ENCODE peak calls at places on chromosome 14, in five cellular contexts. One of them, this sample, is unnamed.

GRCh38 chr14:72952171-72952570 is 25.9 kb downstream of the DCAF4 start:
- DNase-seq in right lobe of liver: no peak
- DNase-seq in body of pancreas: no peak
- DNase-seq in A549: no peak
- DNase-seq in sigmoid colon: no peak
- DNase-seq in this sample: no peak

GRCh38 chr14:32435411-32435810 is 106.3 kb downstream of the AKAP6 start:
- DNase-seq in A549: no peak
- DNase-seq in right lobe of liver: no peak
- DNase-seq in sigmoid colon: no peak
- DNase-seq in body of pancreas: no peak
- DNase-seq in this sample: no peak

GRCh38 chr14:35122696-35123387 is 490 bp downstream of the PRORP start:
- DNase-seq in body of pancreas: no peak
- DNase-seq in right lobe of liver: no peak
- DNase-seq in A549: no peak
- DNase-seq in sigmoid colon: no peak
- DNase-seq in this sample: no peak

GRCh38 chr14:105056303-105056831 is 8.9 kb downstream of the GPR132 start:
- DNase-seq in sigmoid colon: no peak
- DNase-seq in A549: no peak
- DNase-seq in body of pancreas: no peak
- DNase-seq in right lobe of liver: no peak
- DNase-seq in this sample: no peak

GRCh38 chr14:73180385-73180805 is 44.1 kb downstream of the PSEN1 start:
- DNase-seq in body of pancreas: peak; percentile 46
- DNase-seq in sigmoid colon: no peak
- DNase-seq in right lobe of liver: no peak
- DNase-seq in A549: peak; percentile 42
- DNase-seq in this sample: peak; percentile 89

GRCh38 chr14:92461891-92462290 is 51.7 kb upstream of the RIN3 start:
- DNase-seq in body of pancreas: no peak
- DNase-seq in sigmoid colon: no peak
- DNase-seq in A549: no peak
- DNase-seq in right lobe of liver: no peak
- DNase-seq in this sample: no peak

GRCh38 chr14:102805454-102805891 is 28.2 kb downstream of the TRAF3 start:
- DNase-seq in A549: no peak
- DNase-seq in sigmoid colon: no peak
- DNase-seq in body of pancreas: no peak
- DNase-seq in right lobe of liver: no peak
- DNase-seq in this sample: peak; percentile 75

GRCh38 chr14:103699901-103700752 is 15.1 kb downstream of the XRCC3 start:
- DNase-seq in A549: no peak
- DNase-seq in sigmoid colon: no peak
- DNase-seq in right lobe of liver: no peak
- DNase-seq in body of pancreas: no peak
- DNase-seq in this sample: no peak

GRCh38 chr14:79630561-79630960 is 580.7 kb downstream of the DIO2 start:
- DNase-seq in right lobe of liver: no peak
- DNase-seq in A549: no peak
- DNase-seq in body of pancreas: no peak
- DNase-seq in sigmoid colon: no peak
- DNase-seq in this sample: no peak

GRCh38 chr14:73239463-73240241 is 2.3 kb downstream of the PAPLN start:
- DNase-seq in body of pancreas: peak; percentile 37
- DNase-seq in A549: no peak
- DNase-seq in sigmoid colon: peak; percentile 88
- DNase-seq in right lobe of liver: no peak
- DNase-seq in this sample: no peak

GRCh38 chr14:97618401-97618800 is 821.2 kb downstream of the VRK1 start:
- DNase-seq in A549: no peak
- DNase-seq in body of pancreas: no peak
- DNase-seq in right lobe of liver: no peak
- DNase-seq in sigmoid colon: no peak
- DNase-seq in this sample: no peak

GRCh38 chr14:52148371-52148770 is 79.5 kb upstream of the NID2 start:
- DNase-seq in right lobe of liver: no peak
- DNase-seq in body of pancreas: no peak
- DNase-seq in sigmoid colon: no peak
- DNase-seq in A549: no peak
- DNase-seq in this sample: no peak

GRCh38 chr14:69002069-69002468 is 23.0 kb upstream of the ACTN1 start:
- DNase-seq in sigmoid colon: no peak
- DNase-seq in right lobe of liver: peak; percentile 64
- DNase-seq in A549: peak; percentile 75
- DNase-seq in body of pancreas: peak; percentile 66
- DNase-seq in this sample: peak; percentile 22

GRCh38 chr14:55803506-55804197 is 223.6 kb downstream of the KTN1 start:
- DNase-seq in A549: no peak
- DNase-seq in body of pancreas: no peak
- DNase-seq in right lobe of liver: no peak
- DNase-seq in sigmoid colon: no peak
- DNase-seq in this sample: no peak

GRCh38 chr14:37796703-37797416 is 201.4 kb downstream of the TTC6 start:
- DNase-seq in right lobe of liver: no peak
- DNase-seq in body of pancreas: no peak
- DNase-seq in sigmoid colon: no peak
- DNase-seq in A549: no peak
- DNase-seq in this sample: no peak

GRCh38 chr14:105497671-105498429 is 6.8 kb downstream of the TEDC1 start:
- DNase-seq in A549: no peak
- DNase-seq in body of pancreas: no peak
- DNase-seq in right lobe of liver: peak; percentile 70
- DNase-seq in sigmoid colon: peak; percentile 53
- DNase-seq in this sample: no peak

GRCh38 chr14:78316058-78316457 is 145.9 kb downstream of the NRXN3 start:
- DNase-seq in sigmoid colon: no peak
- DNase-seq in right lobe of liver: no peak
- DNase-seq in A549: no peak
- DNase-seq in body of pancreas: no peak
- DNase-seq in this sample: no peak

GRCh38 chr14:104891664-104892500 is 26.8 kb downstream of the CEP170B start:
- DNase-seq in sigmoid colon: peak; percentile 61
- DNase-seq in A549: no peak
- DNase-seq in body of pancreas: peak; percentile 1
- DNase-seq in right lobe of liver: peak; percentile 21
- DNase-seq in this sample: peak; percentile 2

GRCh38 chr14:87864356-87865230 is 128.4 kb downstream of the GALC start:
- DNase-seq in right lobe of liver: no peak
- DNase-seq in A549: no peak
- DNase-seq in sigmoid colon: no peak
- DNase-seq in body of pancreas: no peak
- DNase-seq in this sample: no peak

GRCh38 chr14:71362920-71363584 is 455.8 kb downstream of the PCNX1 start:
- DNase-seq in body of pancreas: no peak
- DNase-seq in right lobe of liver: no peak
- DNase-seq in sigmoid colon: no peak
- DNase-seq in A549: no peak
- DNase-seq in this sample: peak; percentile 37

GRCh38 chr14:80776657-80777056 is 164.9 kb downstream of the CEP128 start:
- DNase-seq in A549: no peak
- DNase-seq in right lobe of liver: no peak
- DNase-seq in sigmoid colon: no peak
- DNase-seq in body of pancreas: no peak
- DNase-seq in this sample: no peak

GRCh38 chr14:85853996-85854526 is 324.1 kb downstream of the FLRT2 start:
- DNase-seq in body of pancreas: no peak
- DNase-seq in right lobe of liver: no peak
- DNase-seq in A549: no peak
- DNase-seq in sigmoid colon: no peak
- DNase-seq in this sample: no peak

GRCh38 chr14:89955418-89956293 is at the start of gene TDP1:
- DNase-seq in sigmoid colon: peak; percentile 97
- DNase-seq in body of pancreas: peak; percentile 98
- DNase-seq in right lobe of liver: peak; percentile 99
- DNase-seq in A549: peak; percentile 92
- DNase-seq in this sample: peak; percentile 96
- TF ChIP-seq POLR2A in sigmoid colon: peak; percentile 50
- TF ChIP-seq POLR2A in body of pancreas: peak; percentile 94
- TF ChIP-seq POLR2A in right lobe of liver: peak; percentile 91
- TF ChIP-seq POLR2A in A549: peak; percentile 72
- TF ChIP-seq POLR2A in this sample: peak; percentile 86

DNA sequence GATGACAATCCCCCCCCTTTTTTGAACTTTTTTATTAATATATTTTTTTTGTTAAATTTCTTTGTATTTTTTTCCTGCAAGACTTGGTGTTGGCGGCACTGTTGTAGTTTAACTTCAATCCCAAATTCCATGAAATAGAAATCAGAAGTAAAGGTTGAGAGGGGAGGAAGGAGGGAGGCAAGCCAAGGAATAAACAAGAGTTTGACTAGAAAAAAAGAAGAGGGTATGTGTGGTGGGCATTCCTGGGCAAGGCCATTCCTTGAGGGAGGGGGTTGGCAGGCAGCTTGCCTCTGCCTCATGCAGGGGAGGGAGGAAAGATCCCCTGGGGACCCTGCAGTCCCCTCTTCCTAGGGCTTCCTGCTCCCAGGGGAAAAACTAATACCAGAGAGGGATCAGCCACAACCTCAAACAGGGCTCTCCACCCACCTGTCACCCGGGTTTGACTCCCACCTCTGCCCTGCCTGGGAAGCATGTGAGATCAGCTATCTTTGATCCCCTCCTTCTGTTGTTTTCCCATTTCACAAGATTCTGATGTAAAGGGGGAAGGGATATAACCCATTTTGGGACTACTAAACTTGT is 519 bp upstream of the AP1G2 start:
- DNase-seq in sigmoid colon: peak; percentile 60
- DNase-seq in body of pancreas: no peak
- DNase-seq in right lobe of liver: no peak
- DNase-seq in A549: no peak
- DNase-seq in this sample: no peak
- TF ChIP-seq POLR2A in sigmoid colon: no peak
- TF ChIP-seq POLR2A in body of pancreas: no peak
- TF ChIP-seq POLR2A in right lobe of liver: no peak
- TF ChIP-seq POLR2A in A549: no peak
- TF ChIP-seq POLR2A in this sample: no peak

DNA sequence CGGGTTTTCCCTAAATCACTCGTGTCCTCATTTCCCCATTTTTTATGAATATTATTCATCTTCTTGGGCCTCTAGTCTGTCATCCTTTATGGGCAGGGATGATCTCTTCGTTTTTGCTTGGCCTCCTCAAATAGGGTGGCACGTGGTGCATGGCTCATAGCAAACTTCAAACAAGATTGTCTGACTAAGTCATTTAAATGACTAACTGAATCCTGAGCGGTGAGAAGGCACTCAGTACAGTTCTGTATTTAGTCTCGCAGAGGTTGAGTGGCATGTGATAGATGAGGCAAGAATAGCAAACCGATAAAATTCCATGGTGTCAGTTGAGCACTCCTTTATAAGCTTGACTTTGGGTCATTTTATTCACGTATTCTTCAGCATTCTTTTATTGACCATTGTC is 5.7 kb upstream of the JDP2 start:
- DNase-seq in body of pancreas: no peak
- DNase-seq in A549: peak; percentile 74
- DNase-seq in right lobe of liver: no peak
- DNase-seq in sigmoid colon: no peak
- DNase-seq in this sample: no peak
- TF ChIP-seq POLR2A in body of pancreas: no peak
- TF ChIP-seq POLR2A in A549: no peak
- TF ChIP-seq POLR2A in right lobe of liver: no peak
- TF ChIP-seq POLR2A in sigmoid colon: no peak
- TF ChIP-seq POLR2A in this sample: no peak

DNA sequence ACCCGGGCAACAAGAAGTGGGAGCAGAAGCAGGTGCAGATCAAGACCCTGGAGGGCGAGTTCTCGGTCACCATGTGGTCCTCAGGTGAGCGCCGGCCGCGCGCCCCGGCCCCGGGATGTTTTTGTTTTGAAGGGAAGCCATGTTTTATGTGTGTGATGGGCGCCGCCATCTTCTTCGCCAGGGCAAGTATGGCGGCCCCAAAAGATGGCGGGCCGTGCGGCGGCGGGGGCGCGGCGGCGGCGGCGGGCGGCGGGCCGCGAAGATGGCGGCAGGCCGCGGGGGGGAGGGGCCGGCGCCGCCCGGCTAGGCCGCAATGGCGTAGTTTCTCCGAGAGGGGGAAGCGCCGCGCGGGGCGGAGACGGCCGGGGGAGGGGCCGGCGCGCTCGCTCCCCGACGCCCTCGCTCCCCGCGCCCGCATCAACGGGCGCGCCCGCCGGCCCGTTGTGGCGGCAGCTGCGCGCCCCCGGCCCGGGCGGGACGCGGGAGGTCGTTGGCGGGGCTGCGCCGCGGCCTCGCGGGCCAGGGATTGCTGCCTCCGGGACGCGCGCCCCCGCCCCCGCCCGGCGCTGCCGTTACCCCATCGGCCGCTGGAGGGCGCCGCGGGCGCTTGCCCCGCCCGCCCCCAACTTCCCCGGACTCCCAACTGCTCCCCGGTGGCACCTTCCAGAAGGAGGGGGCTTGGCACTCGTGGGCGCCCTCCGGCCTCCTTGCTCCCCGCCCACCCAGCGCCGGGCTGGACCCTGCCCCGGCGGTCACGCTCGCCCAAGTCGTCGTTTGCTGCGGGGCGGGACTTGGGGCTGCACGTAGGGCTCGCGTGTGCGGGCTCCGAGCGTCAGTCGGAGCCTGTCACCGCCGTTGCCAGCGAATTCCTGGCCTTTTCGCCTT is 1.1 kb downstream of the YY1 start:
- DNase-seq in right lobe of liver: peak; percentile 90
- DNase-seq in A549: peak; percentile 91
- DNase-seq in body of pancreas: peak; percentile 92
- DNase-seq in sigmoid colon: peak; percentile 96
- DNase-seq in this sample: peak; percentile 86
- TF ChIP-seq POLR2A in right lobe of liver: peak; percentile 56
- TF ChIP-seq POLR2A in A549: peak; percentile 26
- TF ChIP-seq POLR2A in body of pancreas: peak; percentile 68
- TF ChIP-seq POLR2A in sigmoid colon: peak; percentile 26
- TF ChIP-seq POLR2A in this sample: peak; percentile 25

DNA sequence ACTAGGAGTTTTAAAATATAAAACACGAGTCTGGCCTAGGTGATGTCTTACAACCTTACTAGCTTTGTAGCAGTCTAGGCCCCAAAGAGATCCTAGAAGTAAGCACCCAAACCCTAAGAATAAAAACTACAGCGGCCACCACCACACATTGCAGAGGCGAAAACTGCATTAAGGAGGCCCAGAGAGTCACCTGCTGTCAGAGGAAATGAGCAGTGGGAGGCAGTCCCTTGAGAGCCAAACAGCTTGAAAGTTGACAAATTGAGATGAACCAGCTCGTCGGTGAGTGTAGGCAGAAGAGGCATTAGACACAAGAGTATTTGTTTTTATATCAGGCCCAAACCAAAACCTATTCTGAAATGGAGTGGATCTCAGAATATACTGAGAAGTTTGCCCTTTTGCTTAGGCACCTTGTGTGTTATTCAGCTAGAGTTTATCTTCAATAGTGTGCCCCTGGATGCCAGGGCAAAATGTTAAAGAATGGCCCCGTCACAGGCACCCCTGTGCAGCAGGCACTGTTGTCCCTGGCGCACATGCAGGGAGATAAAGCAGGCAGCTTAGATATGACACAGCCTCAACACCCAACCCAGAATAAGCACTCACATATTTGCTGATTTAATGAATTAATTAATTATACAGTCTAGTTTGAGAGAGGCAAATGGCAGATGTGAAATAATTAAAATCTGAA is 56.7 kb downstream of the TTC7B start:
- DNase-seq in body of pancreas: no peak
- DNase-seq in right lobe of liver: no peak
- DNase-seq in sigmoid colon: no peak
- DNase-seq in A549: no peak
- DNase-seq in this sample: peak; percentile 81
- TF ChIP-seq POLR2A in body of pancreas: no peak
- TF ChIP-seq POLR2A in right lobe of liver: no peak
- TF ChIP-seq POLR2A in sigmoid colon: no peak
- TF ChIP-seq POLR2A in A549: no peak
- TF ChIP-seq POLR2A in this sample: no peak